ENCODE peak calls at places on chromosomes 6 and 20, in ten cellular contexts. O, R, E, L, C, K, I, A, P and X are unnamed samples.

GRCh38 chr6:99613398-99613704 is 6.7 kb downstream of the PRDM13 start:
- DNase-seq in O (no peak), R (peak; percentile 67), E (no peak), L (no peak), C (no peak), K (no peak), I (peak; percentile 31), A (no peak), P (peak; percentile 61), X (no peak)

GRCh38 chr6:152378154-152378553 is 259.0 kb downstream of the SYNE1 start:
- DNase-seq in O (no peak), R (no peak), E (peak; percentile 49), L (no peak), C (no peak), K (no peak), I (no peak), A (peak; percentile 20), P (no peak), X (no peak)

GRCh38 chr6:162442675-162443074 is 284.9 kb downstream of the PRKN start:
- DNase-seq in O (no peak), R (no peak), E (no peak), L (no peak), C (no peak), K (no peak), I (no peak), A (no peak), P (peak; percentile 79), X (no peak)

GRCh38 chr6:123338394-123338793 is 298.4 kb downstream of the TRDN start:
- DNase-seq in O (no peak), R (no peak), E (no peak), L (no peak), C (no peak), K (peak; percentile 14), I (no peak), A (no peak), P (peak; percentile 59), X (no peak)

GRCh38 chr20:33788351-33789049 is 22.6 kb upstream of the CHMP4B start:
- DNase-seq in O (no peak), R (peak; percentile 42), E (no peak), L (no peak), C (no peak), K (no peak), I (no peak), A (no peak), P (no peak), X (no peak)

GRCh38 chr6:83707829-83708545 is 914 bp downstream of the SNAP91 start:
- DNase-seq in O (no peak), R (no peak), E (peak; percentile 5), L (no peak), C (no peak), K (no peak), I (no peak), A (no peak), P (peak; percentile 40), X (no peak)

GRCh38 chr20:15849131-15849685 is 724.0 kb downstream of the KIF16B start:
- DNase-seq in O (no peak), R (no peak), E (no peak), L (no peak), C (no peak), K (no peak), I (no peak), A (no peak), P (no peak), X (no peak)

GRCh38 chr6:144879436-144879835 is 594.3 kb downstream of the UTRN start:
- DNase-seq in O (no peak), R (no peak), E (no peak), L (no peak), C (no peak), K (no peak), I (no peak), A (no peak), P (no peak), X (no peak)

GRCh38 chr6:170329321-170329720 is 22.8 kb downstream of the FAM120B start:
- DNase-seq in O (no peak), R (no peak), E (no peak), L (no peak), C (no peak), K (no peak), I (no peak), A (no peak), P (no peak), X (no peak)

GRCh38 chr6:137309078-137309762 is 90.0 kb upstream of the IFNGR1 start:
- DNase-seq in O (no peak), R (peak; percentile 76), E (peak; percentile 64), L (no peak), C (peak; percentile 73), K (peak; percentile 79), I (peak; percentile 80), A (peak; percentile 29), P (peak; percentile 16), X (peak; percentile 69)

GRCh38 chr6:170514908-170515307 is 38.2 kb downstream of the PSMB1 start:
- DNase-seq in O (no peak), R (no peak), E (no peak), L (no peak), C (no peak), K (no peak), I (no peak), A (no peak), P (no peak), X (no peak)

GRCh38 chr20:38173237-38174156 is 8.4 kb upstream of the TGM2 start:
- DNase-seq in O (no peak), R (peak; percentile 93), E (peak; percentile 93), L (peak; percentile 43), C (peak; percentile 46), K (peak; percentile 86), I (peak; percentile 98), A (peak; percentile 71), P (peak; percentile 31), X (peak; percentile 91)

GRCh38 chr6:162942860-162943259 is 215.1 kb downstream of the PACRG start:
- DNase-seq in O (no peak), R (no peak), E (peak; percentile 97), L (peak; percentile 47), C (no peak), K (no peak), I (no peak), A (peak; percentile 40), P (no peak), X (no peak)

GRCh38 chr20:14828459-14828858 is 491.0 kb upstream of the FLRT3 start:
- DNase-seq in O (no peak), R (no peak), E (no peak), L (no peak), C (no peak), K (no peak), I (no peak), A (no peak), P (no peak), X (no peak)

GRCh38 chr6:62229231-62229630 is 56.8 kb downstream of the KHDRBS2 start:
- DNase-seq in O (no peak), R (no peak), E (no peak), L (no peak), C (no peak), K (no peak), I (no peak), A (no peak), P (peak; percentile 91), X (no peak)

GRCh38 chr20:62571667-62572344 is 70.5 kb upstream of the SLCO4A1 start:
- DNase-seq in O (no peak), R (peak; percentile 48), E (no peak), L (no peak), C (no peak), K (no peak), I (peak; percentile 63), A (no peak), P (peak; percentile 43), X (no peak)

GRCh38 chr20:41571006-41571405 is 47.2 kb downstream of the CHD6 start:
- DNase-seq in O (no peak), R (no peak), E (no peak), L (no peak), C (no peak), K (no peak), I (no peak), A (no peak), P (no peak), X (no peak)

GRCh38 chr20:25353368-25353753 is 37.3 kb downstream of the ABHD12 start:
- DNase-seq in O (no peak), R (no peak), E (no peak), L (no peak), C (no peak), K (no peak), I (no peak), A (no peak), P (no peak), X (no peak)

GRCh38 chr20:25136643-25137559 is 55.0 kb upstream of the VSX1 start:
- DNase-seq in O (no peak), R (peak; percentile 41), E (peak; percentile 87), L (peak; percentile 68), C (peak; percentile 65), K (peak; percentile 80), I (peak; percentile 67), A (peak; percentile 90), P (no peak), X (peak; percentile 95)

GRCh38 chr6:135506270-135506997 is 8.9 kb upstream of the AHI1 start:
- DNase-seq in O (peak; percentile 7), R (peak; percentile 8), E (peak; percentile 43), L (no peak), C (no peak), K (no peak), I (peak; percentile 36), A (no peak), P (peak; percentile 71), X (no peak)

GRCh38 chr6:26743157-26743821 is 83.7 kb upstream of the ZNF322 start:
- DNase-seq in O (no peak), R (no peak), E (peak; percentile 77), L (no peak), C (no peak), K (peak; percentile 16), I (peak; percentile 13), A (peak; percentile 16), P (no peak), X (no peak)

GRCh38 chr6:50936277-50936681 is 117.6 kb downstream of the TFAP2B start:
- DNase-seq in O (no peak), R (no peak), E (no peak), L (no peak), C (no peak), K (no peak), I (no peak), A (no peak), P (no peak), X (no peak)

GRCh38 chr6:12844284-12845223 is 128.0 kb downstream of the PHACTR1 start:
- DNase-seq in O (no peak), R (no peak), E (peak; percentile 10), L (no peak), C (no peak), K (no peak), I (peak; percentile 18), A (peak; percentile 13), P (peak; percentile 61), X (no peak)

GRCh38 chr6:22809380-22809779 is 240.0 kb downstream of the HDGFL1 start:
- DNase-seq in O (no peak), R (no peak), E (no peak), L (no peak), C (no peak), K (no peak), I (no peak), A (no peak), P (peak; percentile 67), X (no peak)

GRCh38 chr20:48308232-48308781 is 519.5 kb downstream of the PREX1 start:
- DNase-seq in O (no peak), R (no peak), E (no peak), L (no peak), C (no peak), K (no peak), I (no peak), A (no peak), P (no peak), X (no peak)

GRCh38 chr6:82570083-82570482 is 206.5 kb downstream of the TPBG start:
- DNase-seq in O (no peak), R (no peak), E (no peak), L (no peak), C (no peak), K (no peak), I (no peak), A (no peak), P (peak; percentile 4), X (no peak)

GRCh38 chr6:89386917-89387491 is 25.1 kb downstream of the RRAGD start:
- DNase-seq in O (no peak), R (no peak), E (no peak), L (no peak), C (no peak), K (no peak), I (no peak), A (no peak), P (no peak), X (no peak)

GRCh38 chr20:33889312-33889711 is 78.2 kb downstream of the CHMP4B start:
- DNase-seq in O (no peak), R (no peak), E (no peak), L (no peak), C (no peak), K (no peak), I (no peak), A (no peak), P (no peak), X (no peak)